ENCODE peak calls at places on chromosomes 1 and 21, in seven cellular contexts. L is adrenal gland, S is H1, D is transverse colon, I is fibroblast of lung, P is RWPE2, Z is foreskin keratinocyte. R is an unnamed sample.

GRCh38 chr1:162942903-162943567 is 82.1 kb upstream of the CCDC190 start:
- DNase-seq in I (peak; percentile 51), Z (no peak), D (no peak), P (no peak), L (no peak), S (no peak), R (no peak)

GRCh38 chr1:23473037-23473800 is 10.8 kb downstream of the ASAP3 start:
- DNase-seq in P (no peak), L (peak; percentile 74), Z (peak; percentile 95), S (no peak), D (no peak), I (peak; percentile 37), R (no peak)

GRCh38 chr21:44838951-44839350 is 21.1 kb upstream of the SUMO3 start:
- DNase-seq in I (no peak), D (no peak), Z (no peak), P (no peak), L (no peak), S (no peak), R (no peak)

GRCh38 chr21:37380349-37381323 is 14.1 kb downstream of the DYRK1A start:
- DNase-seq in I (no peak), P (no peak), D (no peak), L (peak; percentile 44), S (no peak), Z (no peak), R (no peak)

GRCh38 chr1:110443393-110443918 is 7.5 kb upstream of the PROK1 start:
- DNase-seq in D (no peak), P (no peak), S (no peak), L (no peak), I (no peak), Z (no peak), R (no peak)

GRCh38 chr1:167955915-167956314 is 19.0 kb upstream of the MPC2 start:
- DNase-seq in D (no peak), P (no peak), S (no peak), I (no peak), Z (no peak), L (no peak), R (no peak)

GRCh38 chr1:234725177-234726132 is 115.5 kb upstream of the IRF2BP2 start:
- DNase-seq in P (no peak), L (peak; percentile 69), S (no peak), D (no peak), I (peak; percentile 28), Z (no peak), R (no peak)

GRCh38 chr1:167685844-167686243 is 35.9 kb upstream of the MPZL1 start:
- DNase-seq in S (no peak), P (no peak), Z (no peak), I (no peak), L (peak; percentile 26), D (no peak), R (no peak)

GRCh38 chr1:93532780-93533378 is 85.0 kb downstream of the FNBP1L start:
- DNase-seq in I (no peak), P (no peak), D (no peak), S (no peak), Z (no peak), L (no peak), R (no peak)

GRCh38 chr1:99650773-99651437 is 5.0 kb downstream of the PALMD start:
- DNase-seq in S (no peak), P (no peak), I (no peak), Z (peak; percentile 71), D (no peak), L (no peak), R (no peak)

GRCh38 chr1:209229494-209230059 is 353.9 kb upstream of the CAMK1G start:
- DNase-seq in P (no peak), I (no peak), Z (peak; percentile 87), L (no peak), S (no peak), D (no peak), R (no peak)

GRCh38 chr1:28172690-28173150 is 3.8 kb downstream of the PTAFR start:
- DNase-seq in P (no peak), I (peak; percentile 12), D (peak; percentile 69), Z (no peak), L (peak; percentile 37), S (no peak), R (no peak)

GRCh38 chr1:75345538-75346292 is 211.5 kb downstream of the LHX8 start:
- DNase-seq in P (no peak), I (no peak), S (no peak), Z (peak; percentile 5), L (no peak), D (no peak), R (no peak)

GRCh38 chr1:237287876-237288517 is 246.0 kb downstream of the RYR2 start:
- DNase-seq in D (no peak), P (no peak), S (no peak), Z (no peak), I (no peak), L (no peak), R (no peak)

GRCh38 chr1:245260883-245261282 is 106.1 kb downstream of the KIF26B start:
- DNase-seq in D (no peak), P (no peak), S (no peak), Z (no peak), L (no peak), I (no peak), R (no peak)

GRCh38 chr1:245260116-245260882 is 105.5 kb downstream of the KIF26B start:
- DNase-seq in L (no peak), S (peak; percentile 30), Z (no peak), I (no peak), P (no peak), D (no peak), R (no peak)

GRCh38 chr1:245256528-245256927 is 101.7 kb downstream of the KIF26B start:
- DNase-seq in Z (no peak), L (no peak), P (no peak), I (no peak), S (peak; percentile 37), D (no peak), R (no peak)

GRCh38 chr1:245258271-245258920 is 103.6 kb downstream of the KIF26B start:
- DNase-seq in P (no peak), D (peak; percentile 26), S (peak; percentile 35), L (no peak), Z (no peak), I (no peak), R (no peak)

GRCh38 chr1:245255783-245256182 is 101.0 kb downstream of the KIF26B start:
- DNase-seq in S (no peak), I (no peak), D (no peak), L (no peak), P (no peak), Z (no peak), R (no peak)
- H3K27ac ChIP-seq in S (no peak overlapping the region), I (no peak overlapping the region), D (no peak overlapping the region), L (no peak overlapping the region), P (no peak overlapping the region), Z (no peak overlapping the region), R (no peak overlapping the region)

DNA sequence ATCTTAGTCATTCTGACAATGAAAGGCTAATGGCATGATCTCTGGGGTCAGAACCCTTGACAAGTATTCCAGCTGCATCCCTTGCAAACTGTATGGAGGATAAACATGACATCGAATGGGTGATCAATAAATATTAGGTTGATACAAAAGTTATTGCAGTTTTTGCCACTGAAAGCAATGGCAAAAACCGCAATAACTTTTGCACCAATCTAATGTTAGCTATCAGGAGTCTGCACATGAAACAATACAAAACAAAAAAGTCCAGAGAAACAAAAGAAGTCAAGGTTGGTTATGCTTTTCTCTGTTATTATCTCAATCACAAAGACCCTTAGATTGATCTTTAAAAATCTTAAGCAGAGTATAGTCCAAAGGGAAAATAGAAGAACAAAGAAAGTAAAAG is 292.7 kb downstream of the DUSP10 start:
- DNase-seq in Z (no peak), S (no peak), I (no peak), D (no peak), P (no peak), L (no peak), R (no peak)
- H3K27ac ChIP-seq in Z (no peak overlapping the region), S (no peak overlapping the region), I (no peak overlapping the region), D (peak overlapping the region; percentile 16), P (peak overlapping the region; percentile 39), L (no peak overlapping the region), R (no peak overlapping the region)

GRCh38 chr1:30134466-30135217 is 588.7 kb downstream of the MATN1 start:
- DNase-seq in S (no peak), Z (no peak), D (no peak), L (no peak), P (no peak), I (no peak), R (no peak)

GRCh38 chr1:30133414-30134055 is 589.9 kb downstream of the MATN1 start:
- DNase-seq in Z (no peak), L (no peak), D (no peak), S (no peak), P (no peak), I (no peak), R (no peak)

GRCh38 chr1:30135729-30136128 is 587.7 kb downstream of the MATN1 start:
- DNase-seq in I (no peak), L (no peak), Z (no peak), P (no peak), S (no peak), D (no peak), R (no peak)

GRCh38 chr1:30138891-30139290 is 584.5 kb downstream of the MATN1 start:
- DNase-seq in Z (no peak), L (no peak), S (no peak), I (no peak), D (no peak), P (no peak), R (no peak)

DNA sequence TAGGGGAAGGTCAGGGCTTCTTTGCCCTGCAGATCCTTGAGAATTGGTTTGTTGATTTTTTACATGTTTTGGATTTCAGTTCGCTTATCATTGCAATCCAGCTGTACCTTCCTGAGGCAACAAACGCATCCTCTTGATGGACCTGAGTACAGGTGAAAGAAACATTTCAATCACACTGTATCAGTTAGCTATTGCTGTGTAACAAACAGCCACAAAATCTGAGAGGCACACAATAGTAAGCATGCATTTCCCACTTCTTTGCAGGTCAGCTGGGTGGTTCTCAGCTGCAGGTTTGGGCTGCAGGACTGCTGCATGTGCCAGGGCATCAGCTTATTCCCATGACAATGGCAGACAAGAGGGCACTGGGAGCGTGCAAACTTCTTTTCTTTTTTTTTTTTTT is 586.4 kb downstream of the MATN1 start:
- DNase-seq in S (no peak), P (no peak), I (no peak), D (no peak), Z (no peak), L (no peak), R (no peak)
- H3K27ac ChIP-seq in S (no peak overlapping the region), P (no peak overlapping the region), I (no peak overlapping the region), D (no peak overlapping the region), Z (no peak overlapping the region), L (no peak overlapping the region), R (no peak overlapping the region)

GRCh38 chr1:61770131-61770530 is 27.9 kb downstream of the PATJ start:
- DNase-seq in D (no peak), I (no peak), P (no peak), Z (no peak), S (no peak), L (no peak), R (no peak)

GRCh38 chr1:61779231-61779630 is 37.0 kb downstream of the PATJ start:
- DNase-seq in L (no peak), I (no peak), Z (no peak), P (no peak), S (no peak), D (no peak), R (no peak)

GRCh38 chr1:61781151-61781550 is 38.9 kb downstream of the PATJ start:
- DNase-seq in Z (no peak), I (no peak), P (no peak), S (no peak), L (no peak), D (no peak), R (no peak)

DNA sequence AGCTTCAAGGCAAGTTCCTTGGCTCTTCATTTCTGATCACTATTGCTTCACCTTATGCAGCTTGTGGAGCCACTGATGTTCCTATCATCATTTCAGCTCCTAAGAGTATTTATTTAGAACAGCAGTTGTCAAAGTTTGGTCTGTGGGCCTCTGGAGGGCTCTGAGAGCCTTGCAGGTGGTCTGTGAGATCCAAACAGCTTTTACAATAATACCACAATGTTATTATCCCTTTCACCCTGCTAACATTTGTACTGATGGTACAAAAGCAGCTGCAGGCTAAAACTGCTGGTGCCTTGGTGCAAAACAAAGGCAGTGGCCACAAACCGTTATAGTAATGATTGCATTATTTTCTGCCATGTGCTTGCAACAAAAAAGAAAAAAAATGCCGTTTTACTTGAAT is 33.8 kb downstream of the PATJ start:
- DNase-seq in D (no peak), P (no peak), L (no peak), Z (no peak), S (no peak), I (no peak), R (no peak)
- H3K27ac ChIP-seq in D (no peak overlapping the region), P (no peak overlapping the region), L (no peak overlapping the region), Z (no peak overlapping the region), S (no peak overlapping the region), I (no peak overlapping the region), R (no peak overlapping the region)

R was measured in AG04450.